ENCODE peak calls at places on chromosomes 11 and 22, in seven cellular contexts. One of them, this sample, is unnamed.
A peak's percentile ranks its signal among the peaks of the same experiment; 100 is the strongest.

GRCh38 chr11:116535954-116536353 is 236.8 kb downstream of the BUD13 start:
- DNase-seq in H1: no peak
- DNase-seq in neuronal stem cell: no peak
- DNase-seq in trophoblast cell: no peak
- DNase-seq in mesenchymal stem cell: no peak
- DNase-seq in H9: no peak
- DNase-seq in IMR-90: no peak
- DNase-seq in this sample: no peak

GRCh38 chr11:59678118-59678812 is 9.4 kb upstream of the PATL1 start:
- DNase-seq in IMR-90: no peak
- DNase-seq in trophoblast cell: no peak
- DNase-seq in H9: no peak
- DNase-seq in neuronal stem cell: no peak
- DNase-seq in H1: no peak
- DNase-seq in mesenchymal stem cell: no peak
- DNase-seq in this sample: no peak

GRCh38 chr11:131897247-131897646 is 526.8 kb downstream of the NTM start:
- DNase-seq in mesenchymal stem cell: no peak
- DNase-seq in trophoblast cell: no peak
- DNase-seq in IMR-90: no peak
- DNase-seq in H9: no peak
- DNase-seq in H1: no peak
- DNase-seq in neuronal stem cell: no peak
- DNase-seq in this sample: no peak

GRCh38 chr11:29310016-29310415 is 706.8 kb downstream of the KCNA4 start:
- DNase-seq in mesenchymal stem cell: peak; percentile 54
- DNase-seq in IMR-90: peak; percentile 95
- DNase-seq in neuronal stem cell: no peak
- DNase-seq in H1: no peak
- DNase-seq in trophoblast cell: no peak
- DNase-seq in H9: no peak
- DNase-seq in this sample: no peak

GRCh38 chr22:28231423-28231822 is 312.4 kb upstream of the PITPNB start:
- DNase-seq in mesenchymal stem cell: peak; percentile 65
- DNase-seq in neuronal stem cell: peak; percentile 33
- DNase-seq in H1: no peak
- DNase-seq in trophoblast cell: no peak
- DNase-seq in IMR-90: peak; percentile 52
- DNase-seq in H9: no peak
- DNase-seq in this sample: peak; percentile 93

GRCh38 chr11:125371451-125371935 is 124.6 kb downstream of the FEZ1 start:
- DNase-seq in trophoblast cell: no peak
- DNase-seq in H1: peak; percentile 88
- DNase-seq in mesenchymal stem cell: no peak
- DNase-seq in neuronal stem cell: peak; percentile 79
- DNase-seq in IMR-90: no peak
- DNase-seq in H9: peak; percentile 95
- DNase-seq in this sample: peak; percentile 98

GRCh38 chr11:107496011-107496410 is 38.4 kb upstream of the CWF19L2 start:
- DNase-seq in trophoblast cell: no peak
- DNase-seq in IMR-90: peak; percentile 61
- DNase-seq in neuronal stem cell: no peak
- DNase-seq in mesenchymal stem cell: peak; percentile 18
- DNase-seq in H9: no peak
- DNase-seq in H1: no peak
- DNase-seq in this sample: no peak

GRCh38 chr11:26227311-26227710 is 104.6 kb upstream of the ANO3 start:
- DNase-seq in IMR-90: peak; percentile 94
- DNase-seq in neuronal stem cell: no peak
- DNase-seq in mesenchymal stem cell: peak; percentile 83
- DNase-seq in H9: no peak
- DNase-seq in H1: no peak
- DNase-seq in trophoblast cell: no peak
- DNase-seq in this sample: peak; percentile 27

GRCh38 chr11:125569913-125570621 is 790 bp downstream of the EI24 start:
- DNase-seq in trophoblast cell: no peak
- DNase-seq in mesenchymal stem cell: peak; percentile 25
- DNase-seq in H1: no peak
- DNase-seq in neuronal stem cell: no peak
- DNase-seq in H9: no peak
- DNase-seq in IMR-90: peak; percentile 18
- DNase-seq in this sample: peak; percentile 13

GRCh38 chr22:25362215-25362882 is 142.9 kb downstream of the CRYBB2 start:
- DNase-seq in neuronal stem cell: peak; percentile 67
- DNase-seq in H9: peak; percentile 84
- DNase-seq in trophoblast cell: peak; percentile 30
- DNase-seq in H1: peak; percentile 98
- DNase-seq in mesenchymal stem cell: peak; percentile 57
- DNase-seq in IMR-90: peak; percentile 38
- DNase-seq in this sample: peak; percentile 69

GRCh38 chr22:19277785-19278184 is 13.7 kb downstream of the CLTCL1 start:
- DNase-seq in trophoblast cell: no peak
- DNase-seq in H1: no peak
- DNase-seq in mesenchymal stem cell: no peak
- DNase-seq in H9: no peak
- DNase-seq in IMR-90: no peak
- DNase-seq in neuronal stem cell: no peak
- DNase-seq in this sample: no peak

GRCh38 chr22:19275104-19275503 is 16.4 kb downstream of the CLTCL1 start:
- DNase-seq in mesenchymal stem cell: no peak
- DNase-seq in H1: peak; percentile 22
- DNase-seq in trophoblast cell: no peak
- DNase-seq in neuronal stem cell: no peak
- DNase-seq in H9: no peak
- DNase-seq in IMR-90: no peak
- DNase-seq in this sample: no peak

GRCh38 chr22:19271856-19272535 is 19.5 kb downstream of the CLTCL1 start:
- DNase-seq in mesenchymal stem cell: peak; percentile 12
- DNase-seq in H1: peak; percentile 20
- DNase-seq in H9: no peak
- DNase-seq in neuronal stem cell: no peak
- DNase-seq in IMR-90: peak; percentile 74
- DNase-seq in trophoblast cell: no peak
- DNase-seq in this sample: no peak

GRCh38 chr22:19275513-19275912 is 16.0 kb downstream of the CLTCL1 start:
- DNase-seq in H1: no peak
- DNase-seq in H9: no peak
- DNase-seq in neuronal stem cell: no peak
- DNase-seq in IMR-90: no peak
- DNase-seq in mesenchymal stem cell: no peak
- DNase-seq in trophoblast cell: no peak
- DNase-seq in this sample: no peak

DNA sequence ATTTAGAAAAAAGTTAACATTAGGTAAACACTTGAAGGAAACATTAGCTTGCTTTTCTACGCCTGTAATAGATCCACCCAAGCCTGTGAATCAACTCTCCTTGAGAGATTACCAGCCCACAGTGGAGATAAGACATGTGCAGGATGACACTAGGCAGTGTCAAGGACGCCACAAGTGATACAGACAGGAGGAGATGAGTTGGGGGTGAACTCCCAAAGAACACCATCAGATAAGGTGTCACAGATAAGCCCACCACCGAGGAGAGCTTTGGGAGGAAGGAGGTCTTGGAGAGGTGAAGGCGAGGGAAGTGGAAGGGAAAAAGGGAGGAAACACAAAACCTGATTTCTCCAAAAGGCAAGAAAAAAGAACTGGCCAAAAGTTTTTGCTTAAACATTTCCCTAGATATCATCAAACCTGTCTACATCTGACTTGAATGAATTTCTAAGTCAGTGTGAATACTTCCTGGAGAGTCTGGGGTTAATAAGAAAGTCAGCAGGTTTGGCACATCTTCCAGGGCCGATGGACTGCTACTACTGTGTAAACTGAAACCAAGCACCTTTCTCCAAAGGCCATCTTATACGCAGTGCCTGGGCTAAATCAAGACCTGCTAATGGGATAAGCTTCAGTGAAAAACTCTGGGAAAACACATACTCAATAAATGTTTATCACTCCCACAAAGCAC is 15.5 kb downstream of the CLTCL1 start:
- DNase-seq in trophoblast cell: no peak
- DNase-seq in IMR-90: no peak
- DNase-seq in H1: peak; percentile 24
- DNase-seq in mesenchymal stem cell: no peak
- DNase-seq in neuronal stem cell: no peak
- DNase-seq in H9: no peak
- DNase-seq in this sample: no peak
- H2BK120ac ChIP-seq in trophoblast cell: no peak overlapping the region
- H2BK120ac ChIP-seq in IMR-90: no peak overlapping the region
- H2BK120ac ChIP-seq in H1: no peak overlapping the region
- H2BK120ac ChIP-seq in mesenchymal stem cell: no peak overlapping the region
- H2BK120ac ChIP-seq in neuronal stem cell: no peak overlapping the region
- H2BK120ac ChIP-seq in H9: no peak overlapping the region
- H2BK120ac ChIP-seq in this sample: no peak overlapping the region

DNA sequence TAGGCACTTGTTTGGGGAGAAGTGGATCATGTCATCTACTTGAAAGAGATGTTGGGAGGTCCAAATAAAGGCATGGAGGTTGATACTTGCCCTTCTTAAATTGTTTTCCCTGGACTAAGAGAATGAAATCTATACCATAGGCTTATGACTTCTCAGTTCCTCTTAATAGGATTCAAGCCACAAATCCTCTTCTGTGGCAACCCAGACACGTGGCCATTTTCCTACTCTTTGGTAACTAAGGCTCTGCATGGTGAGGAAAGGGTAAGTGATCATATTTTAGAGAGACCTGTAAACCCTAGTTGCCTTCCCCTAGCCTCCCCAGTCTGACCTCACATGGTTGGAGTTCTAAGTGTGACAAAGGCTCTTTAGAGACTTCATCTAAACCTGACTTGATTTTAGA is 72.9 kb upstream of the CD44 start:
- DNase-seq in IMR-90: no peak
- DNase-seq in H1: no peak
- DNase-seq in neuronal stem cell: no peak
- DNase-seq in H9: no peak
- DNase-seq in trophoblast cell: no peak
- DNase-seq in mesenchymal stem cell: no peak
- DNase-seq in this sample: no peak
- H2BK120ac ChIP-seq in IMR-90: peak overlapping the region; percentile 57
- H2BK120ac ChIP-seq in H1: no peak overlapping the region
- H2BK120ac ChIP-seq in neuronal stem cell: no peak overlapping the region
- H2BK120ac ChIP-seq in H9: no peak overlapping the region
- H2BK120ac ChIP-seq in trophoblast cell: no peak overlapping the region
- H2BK120ac ChIP-seq in mesenchymal stem cell: no peak overlapping the region
- H2BK120ac ChIP-seq in this sample: no peak overlapping the region

GRCh38 chr22:43275545-43275981 is 67.6 kb downstream of the SCUBE1 start:
- DNase-seq in neuronal stem cell: no peak
- DNase-seq in H9: peak; percentile 69
- DNase-seq in trophoblast cell: peak; percentile 93
- DNase-seq in H1: peak; percentile 74
- DNase-seq in mesenchymal stem cell: peak; percentile 91
- DNase-seq in IMR-90: peak; percentile 60
- DNase-seq in this sample: peak; percentile 76
- H2BK120ac ChIP-seq in neuronal stem cell: peak overlapping the region; percentile 29
- H2BK120ac ChIP-seq in H9: no peak overlapping the region
- H2BK120ac ChIP-seq in trophoblast cell: no peak overlapping the region
- H2BK120ac ChIP-seq in H1: peak overlapping the region; percentile 51
- H2BK120ac ChIP-seq in mesenchymal stem cell: no peak overlapping the region
- H2BK120ac ChIP-seq in IMR-90: no peak overlapping the region
- H2BK120ac ChIP-seq in this sample: no peak overlapping the region

DNA sequence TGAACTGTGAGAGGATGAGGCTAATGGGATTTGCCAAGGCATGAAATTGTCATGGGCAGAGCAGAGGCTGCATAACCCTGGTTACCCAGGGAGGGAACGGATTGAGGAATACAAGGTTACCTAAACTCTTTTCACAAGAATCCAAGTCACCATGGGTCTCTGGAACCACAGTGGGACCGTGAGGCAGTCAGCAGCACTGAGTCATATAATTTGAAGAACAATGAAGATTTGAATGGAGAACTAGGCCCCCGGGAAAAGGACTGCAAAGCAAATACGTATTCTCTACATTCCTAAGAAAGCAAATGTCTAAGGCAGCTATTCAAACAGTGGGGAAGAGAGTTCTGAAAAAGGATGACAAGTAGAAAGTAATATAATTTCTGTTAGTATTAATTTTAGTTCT is 19.8 kb downstream of the CAT start:
- DNase-seq in trophoblast cell: no peak
- DNase-seq in mesenchymal stem cell: no peak
- DNase-seq in neuronal stem cell: no peak
- DNase-seq in IMR-90: no peak
- DNase-seq in H9: no peak
- DNase-seq in H1: no peak
- DNase-seq in this sample: peak; percentile 11
- H2BK120ac ChIP-seq in trophoblast cell: no peak overlapping the region
- H2BK120ac ChIP-seq in mesenchymal stem cell: no peak overlapping the region
- H2BK120ac ChIP-seq in neuronal stem cell: no peak overlapping the region
- H2BK120ac ChIP-seq in IMR-90: no peak overlapping the region
- H2BK120ac ChIP-seq in H9: no peak overlapping the region
- H2BK120ac ChIP-seq in H1: no peak overlapping the region
- H2BK120ac ChIP-seq in this sample: no peak overlapping the region

GRCh38 chr22:49948958-49949913 is 11.3 kb upstream of the PIM3 start:
- DNase-seq in H9: no peak
- DNase-seq in trophoblast cell: peak; percentile 81
- DNase-seq in mesenchymal stem cell: no peak
- DNase-seq in IMR-90: no peak
- DNase-seq in neuronal stem cell: no peak
- DNase-seq in H1: no peak
- DNase-seq in this sample: no peak

GRCh38 chr22:49951001-49951677 is 9.4 kb upstream of the PIM3 start:
- DNase-seq in H1: no peak
- DNase-seq in neuronal stem cell: no peak
- DNase-seq in mesenchymal stem cell: no peak
- DNase-seq in trophoblast cell: peak; percentile 98
- DNase-seq in H9: peak; percentile 38
- DNase-seq in IMR-90: peak; percentile 64
- DNase-seq in this sample: no peak

GRCh38 chr22:49948573-49948957 is 12.0 kb upstream of the PIM3 start:
- DNase-seq in trophoblast cell: no peak
- DNase-seq in neuronal stem cell: no peak
- DNase-seq in IMR-90: no peak
- DNase-seq in H9: no peak
- DNase-seq in mesenchymal stem cell: no peak
- DNase-seq in H1: peak; percentile 47
- DNase-seq in this sample: no peak

GRCh38 chr22:49950396-49950994 is 10.1 kb upstream of the PIM3 start:
- DNase-seq in H9: no peak
- DNase-seq in IMR-90: no peak
- DNase-seq in neuronal stem cell: no peak
- DNase-seq in mesenchymal stem cell: no peak
- DNase-seq in trophoblast cell: no peak
- DNase-seq in H1: no peak
- DNase-seq in this sample: no peak

GRCh38 chr22:49949914-49950292 is 10.7 kb upstream of the PIM3 start:
- DNase-seq in IMR-90: no peak
- DNase-seq in neuronal stem cell: no peak
- DNase-seq in H1: no peak
- DNase-seq in mesenchymal stem cell: no peak
- DNase-seq in trophoblast cell: no peak
- DNase-seq in H9: no peak
- DNase-seq in this sample: no peak
- H2BK120ac ChIP-seq in IMR-90: no peak overlapping the region
- H2BK120ac ChIP-seq in neuronal stem cell: no peak overlapping the region
- H2BK120ac ChIP-seq in H1: no peak overlapping the region
- H2BK120ac ChIP-seq in mesenchymal stem cell: no peak overlapping the region
- H2BK120ac ChIP-seq in trophoblast cell: peak overlapping the region; percentile 74
- H2BK120ac ChIP-seq in H9: no peak overlapping the region
- H2BK120ac ChIP-seq in this sample: no peak overlapping the region

This sample was measured in mesendoderm.